ENCODE peak calls at places on chromosomes 2 and 18, in seven cellular contexts. O is cardiac muscle cell, S is ovary, H is HCT116, W is gastrocnemius medialis, T is left ventricle myocardium inferior, D is hepatocyte. I is an unnamed sample.

GRCh38 chr2:112541315-112542122 is 746 bp upstream of the POLR1B start:
- DNase-seq in O (peak; percentile 72), T (peak; percentile 48), D (peak; percentile 73), S (peak; percentile 75), H (no peak), W (no peak), I (no peak)

GRCh38 chr18:44826418-44827259 is 146.0 kb downstream of the SETBP1 start:
- DNase-seq in S (peak; percentile 74), H (no peak), W (peak; percentile 80), O (peak; percentile 97), T (peak; percentile 42), D (peak; percentile 78), I (peak; percentile 80)

GRCh38 chr2:39121523-39122063 is 742 bp upstream of the SOS1 start:
- DNase-seq in D (peak; percentile 54), W (no peak), H (no peak), T (no peak), S (no peak), O (peak; percentile 54), I (no peak)

GRCh38 chr18:51427012-51427411 is 229.5 kb upstream of the MEX3C start:
- DNase-seq in D (peak; percentile 51), S (no peak), T (no peak), W (no peak), H (no peak), O (peak; percentile 30), I (peak; percentile 66)

GRCh38 chr2:173571887-173572680 is 217.4 kb downstream of the CDCA7 start:
- DNase-seq in S (no peak), D (no peak), H (no peak), W (no peak), T (no peak), O (peak; percentile 34), I (peak; percentile 29)

GRCh38 chr2:186734957-186735734 is 41.3 kb downstream of the FAM171B start:
- DNase-seq in W (no peak), H (no peak), O (no peak), T (no peak), S (no peak), D (no peak), I (no peak)

GRCh38 chr2:227860116-227860724 is 11.2 kb upstream of the DAW1 start:
- DNase-seq in S (no peak), W (no peak), T (no peak), H (no peak), O (no peak), D (no peak), I (no peak)

GRCh38 chr2:11559786-11560155 is 25.9 kb downstream of the GREB1 start:
- DNase-seq in W (no peak), D (no peak), S (peak; percentile 37), O (no peak), H (no peak), T (no peak), I (no peak)

GRCh38 chr2:41914936-41915335 is 132.9 kb upstream of the PKDCC start:
- DNase-seq in H (no peak), T (no peak), W (no peak), O (no peak), S (no peak), D (no peak), I (no peak)

GRCh38 chr2:152335016-152335850 is at the start of gene FMNL2:
- DNase-seq in H (peak; percentile 59), O (peak; percentile 85), W (peak; percentile 84), S (peak; percentile 89), D (peak; percentile 91), T (peak; percentile 88), I (peak; percentile 58)

GRCh38 chr2:105399207-105399861 is 483 bp upstream of the FHL2 start:
- DNase-seq in O (no peak), T (no peak), W (no peak), S (no peak), D (no peak), H (no peak), I (no peak)

GRCh38 chr2:165239826-165240618 is 808 bp downstream of the SCN2A start:
- DNase-seq in D (no peak), W (no peak), O (no peak), H (no peak), S (no peak), T (no peak), I (no peak)

GRCh38 chr18:55095579-55095978 is 136.3 kb upstream of the CCDC68 start:
- DNase-seq in T (no peak), S (no peak), W (no peak), D (no peak), H (no peak), O (no peak), I (no peak)

GRCh38 chr2:117693651-117694050 is 120.8 kb upstream of the DDX18 start:
- DNase-seq in D (no peak), H (no peak), W (no peak), O (no peak), S (no peak), T (no peak), I (no peak)

GRCh38 chr18:69000366-69000765 is 202.5 kb downstream of the CCDC102B start:
- DNase-seq in H (no peak), O (peak; percentile 58), D (no peak), T (no peak), W (no peak), S (no peak), I (peak; percentile 15)

GRCh38 chr2:205726506-205726905 is 44.2 kb downstream of the NRP2 start:
- DNase-seq in O (no peak), W (no peak), S (no peak), T (no peak), D (no peak), H (no peak), I (no peak)

DNA sequence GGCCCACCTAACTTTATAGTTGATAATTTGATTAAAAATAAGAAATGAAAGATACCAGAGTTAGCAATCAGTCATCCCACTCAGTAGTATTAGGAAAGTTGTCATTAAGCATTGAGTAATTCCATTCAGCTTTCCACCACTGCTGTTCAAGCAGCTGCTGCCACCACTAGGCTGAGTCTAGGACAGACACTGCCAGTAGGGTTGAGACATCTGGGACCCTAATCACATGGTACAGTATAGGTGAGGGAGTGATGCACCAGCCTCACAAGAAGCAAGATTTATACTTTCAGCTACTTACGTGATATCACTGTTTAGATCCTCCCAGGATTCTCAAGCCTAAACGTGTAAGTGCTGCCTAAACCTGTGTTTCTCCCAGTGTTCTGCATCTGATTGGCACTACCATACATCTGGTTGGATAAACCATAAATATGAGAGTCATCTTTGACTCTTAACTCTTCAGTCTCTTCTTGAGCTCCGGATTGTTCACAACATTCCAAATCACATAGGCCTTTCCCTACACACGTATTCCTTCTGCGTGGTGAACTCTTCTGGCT is 3.2 kb downstream of the UBXN4 start:
- DNase-seq in W (no peak), O (peak; percentile 11), S (no peak), D (peak; percentile 39), H (no peak), T (no peak), I (peak; percentile 80)
- H3K4me3 ChIP-seq in W (no peak overlapping the region), O (no peak overlapping the region), S (no peak overlapping the region), D (peak overlapping the region; percentile 7), H (no peak overlapping the region), T (no peak overlapping the region), I (no peak overlapping the region)

GRCh38 chr2:47050762-47051161 is 104.3 kb downstream of the STPG4 start:
- DNase-seq in S (no peak), O (no peak), D (no peak), T (no peak), W (peak; percentile 77), H (no peak), I (no peak)

GRCh38 chr2:47050021-47050760 is 104.9 kb downstream of the STPG4 start:
- DNase-seq in H (no peak), T (no peak), W (no peak), S (no peak), O (no peak), D (no peak), I (no peak)

GRCh38 chr2:47049502-47049901 is 105.6 kb downstream of the STPG4 start:
- DNase-seq in S (no peak), W (no peak), O (no peak), H (no peak), D (no peak), T (no peak), I (no peak)

GRCh38 chr2:47052847-47053246 is 102.3 kb downstream of the STPG4 start:
- DNase-seq in W (no peak), T (no peak), O (no peak), D (no peak), H (no peak), S (no peak), I (no peak)

DNA sequence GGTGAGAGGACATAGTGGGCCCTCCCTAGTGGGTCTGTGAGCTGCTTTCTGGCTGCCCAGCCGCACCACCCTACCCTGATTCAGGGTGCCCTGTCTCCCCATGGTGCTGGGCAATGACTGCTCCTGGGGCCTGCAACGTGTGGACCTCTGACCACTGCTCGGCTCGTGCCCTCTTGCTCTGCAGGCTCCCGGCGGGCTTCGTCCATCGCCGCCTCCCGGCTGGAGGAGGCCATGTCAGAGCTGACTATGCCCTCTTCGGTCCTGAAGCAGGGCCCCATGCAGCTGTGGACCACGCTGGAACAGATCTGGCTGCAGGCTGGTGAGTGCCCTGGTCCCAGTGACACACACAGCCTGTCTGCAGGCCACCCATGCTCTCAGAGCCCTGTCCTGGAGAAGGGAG is 103.5 kb downstream of the STPG4 start:
- DNase-seq in W (no peak), H (no peak), D (no peak), T (no peak), O (no peak), S (no peak), I (no peak)
- H3K36me3 ChIP-seq in W (no peaks in the 10 kb centered on the region), H (no peaks in the 10 kb centered on the region), D (no peaks in the 10 kb centered on the region), T (peaks cover 33% of the 10 kb centered on the region), O (no peaks in the 10 kb centered on the region), S (no peaks in the 10 kb centered on the region), I (peaks cover 27% of the 10 kb centered on the region)

DNA sequence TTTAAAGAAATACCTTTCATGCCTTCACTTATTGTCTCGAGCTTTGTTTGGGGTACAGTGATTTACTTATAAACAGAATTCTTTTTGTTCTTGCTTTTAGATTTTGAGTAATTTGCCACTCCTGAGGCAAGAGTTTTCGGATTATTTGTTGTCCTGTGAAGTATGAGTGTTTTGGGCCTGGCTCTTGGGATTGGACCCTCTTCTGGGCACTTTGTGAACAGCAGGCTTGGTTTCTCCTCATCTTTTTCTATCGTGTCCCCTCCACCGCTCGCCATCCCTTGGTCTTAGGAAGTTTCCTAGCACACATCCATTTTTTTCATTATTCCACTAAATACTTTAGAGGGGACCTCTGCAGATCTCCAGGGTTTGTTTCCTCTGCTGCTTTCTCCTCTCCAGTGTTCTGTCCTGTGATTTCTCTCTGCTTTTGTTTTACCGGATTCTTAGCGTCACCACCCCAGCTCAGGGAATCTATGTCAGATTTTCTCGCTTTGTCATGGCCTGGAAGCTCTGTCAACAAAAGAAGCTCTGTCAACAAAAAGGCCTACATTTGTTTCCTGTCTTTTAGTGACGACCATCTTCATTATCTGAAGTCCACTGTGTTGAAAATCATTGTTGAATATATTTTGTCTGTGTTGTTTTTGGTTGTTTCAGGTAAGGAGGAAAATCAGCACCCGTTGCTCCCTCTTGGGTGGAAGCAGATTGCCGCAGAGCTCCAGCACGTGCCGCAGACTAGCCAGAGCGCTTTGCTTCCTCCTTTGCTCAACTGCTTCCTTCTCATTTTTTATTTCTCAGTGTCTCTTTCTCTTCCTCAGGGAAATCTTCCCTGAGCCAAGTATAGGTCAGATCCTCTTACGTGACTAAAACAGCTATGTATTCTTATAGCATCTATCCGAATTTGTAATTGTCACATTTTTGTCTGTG is 27.8 kb downstream of the ANKRD62 start:
- DNase-seq in S (no peak), H (peak; percentile 7), W (no peak), O (peak; percentile 7), D (peak; percentile 28), T (no peak), I (no peak)
- TF ChIP-seq CTCF in S (no peak), H (peak; percentile 53), W (no peak), O (peak; percentile 39), D (peak; percentile 21), T (peak; percentile 38), I (peak; percentile 27)

DNA sequence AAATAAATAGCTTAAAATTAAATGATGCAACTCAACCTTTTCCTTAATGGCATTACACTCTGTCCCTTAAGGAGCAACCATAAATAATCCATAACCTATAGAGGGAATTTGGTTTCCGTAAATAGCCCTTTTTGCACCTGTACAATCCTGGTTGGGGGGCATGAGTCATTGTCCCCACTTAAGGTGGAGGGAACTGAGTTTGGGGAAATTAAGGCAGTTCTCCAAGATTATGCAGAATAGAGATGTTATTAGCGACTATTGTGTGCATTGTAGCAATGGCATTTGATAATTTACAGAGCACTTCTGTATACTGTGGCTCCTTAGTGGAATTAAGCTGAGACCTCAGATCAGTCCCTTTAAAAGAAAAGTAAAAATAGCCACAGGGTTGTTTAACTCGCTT is 6.6 kb downstream of the MYCN start:
- DNase-seq in W (no peak), S (no peak), D (no peak), T (no peak), O (no peak), H (no peak), I (no peak)
- H3K4me3 ChIP-seq in W (no peak overlapping the region), S (no peak overlapping the region), D (no peak overlapping the region), T (no peak overlapping the region), O (no peak overlapping the region), H (no peak overlapping the region), I (no peak overlapping the region)